ENCODE peak calls at places on chromosomes 4 and X, in ten cellular contexts. I is thyroid gland, W is HFFc6, T is hepatocyte, H is tibial artery, U is lung, V is upper lobe of left lung, M is omental fat pad, F is adrenal gland, J is AG04450. R is an unnamed sample.

GRCh38 chr4:61984260-61984909 is 784.3 kb downstream of the ADGRL3 start:
- DNase-seq in I (no peak), W (no peak), T (no peak), H (no peak), U (no peak), V (no peak), M (no peak), F (no peak), J (no peak), R (no peak)

GRCh38 chr4:77151246-77151645 is 5.8 kb upstream of the CCNG2 start:
- DNase-seq in I (no peak), W (peak; percentile 18), T (no peak), H (no peak), U (no peak), V (no peak), M (no peak), F (no peak), J (no peak), R (no peak)

GRCh38 chrX:49037883-49038475 is 5.2 kb downstream of the TFE3 start:
- DNase-seq in I (no peak), W (peak; percentile 69), T (no peak), H (no peak), U (no peak), V (peak; percentile 50), M (no peak), F (no peak), J (peak; percentile 16), R (no peak)

GRCh38 chr4:107379054-107379869 is 340.8 kb downstream of the PAPSS1 start:
- DNase-seq in I (no peak), W (peak; percentile 54), T (peak; percentile 19), H (no peak), U (no peak), V (no peak), M (no peak), F (no peak), J (no peak), R (no peak)

GRCh38 chr4:158871050-158871724 is 102.4 kb downstream of the FNIP2 start:
- DNase-seq in I (no peak), W (no peak), T (no peak), H (no peak), U (no peak), V (no peak), M (no peak), F (no peak), J (no peak), R (no peak)

GRCh38 chrX:103531002-103531401 is 11.7 kb upstream of the RAB40A start:
- DNase-seq in I (no peak), W (peak; percentile 83), T (no peak), H (no peak), U (no peak), V (no peak), M (no peak), F (no peak), J (peak; percentile 44), R (no peak)

GRCh38 chr4:184165291-184165690 is 52.4 kb downstream of the ENPP6 start:
- DNase-seq in I (no peak), W (peak; percentile 32), T (peak; percentile 47), H (no peak), U (no peak), V (no peak), M (no peak), F (no peak), J (no peak), R (no peak)

GRCh38 chrX:9942086-9942485 is 25.1 kb upstream of the CLDN34 start:
- DNase-seq in I (no peak), W (no peak), T (no peak), H (no peak), U (no peak), V (no peak), M (no peak), F (no peak), J (no peak), R (no peak)

GRCh38 chr4:109026588-109026987 is 263.7 kb upstream of the ETNPPL start:
- DNase-seq in I (no peak), W (no peak), T (no peak), H (no peak), U (no peak), V (no peak), M (no peak), F (no peak), J (peak; percentile 10), R (no peak)

DNA sequence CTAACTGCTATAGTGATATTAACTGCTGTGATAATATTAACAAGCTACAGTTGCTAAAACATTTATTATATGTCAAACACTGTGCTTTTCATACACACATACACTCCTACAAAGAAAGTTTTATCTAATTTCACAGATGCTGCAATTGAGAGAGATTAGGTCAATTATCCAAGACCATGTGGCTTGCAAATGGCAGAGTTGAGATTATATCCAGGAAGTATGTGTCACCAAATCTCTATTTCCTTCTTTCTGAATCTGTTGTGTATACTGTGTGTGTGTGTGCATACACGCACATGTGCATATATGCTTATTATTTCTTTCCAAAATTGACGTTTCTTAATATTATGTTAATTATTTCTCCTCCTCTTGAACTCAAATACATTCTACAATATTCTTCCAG is 775.9 kb upstream of the FTHL17 start:
- DNase-seq in I (no peak), W (no peak), T (no peak), H (no peak), U (no peak), V (no peak), M (no peak), F (no peak), J (no peak), R (no peak)
- TF ChIP-seq CTCF in I (no peak), W (no peak), T (no peak), H (no peak), U (no peak), V (no peak), M (no peak), F (no peak), J (no peak), R (no peak)

DNA sequence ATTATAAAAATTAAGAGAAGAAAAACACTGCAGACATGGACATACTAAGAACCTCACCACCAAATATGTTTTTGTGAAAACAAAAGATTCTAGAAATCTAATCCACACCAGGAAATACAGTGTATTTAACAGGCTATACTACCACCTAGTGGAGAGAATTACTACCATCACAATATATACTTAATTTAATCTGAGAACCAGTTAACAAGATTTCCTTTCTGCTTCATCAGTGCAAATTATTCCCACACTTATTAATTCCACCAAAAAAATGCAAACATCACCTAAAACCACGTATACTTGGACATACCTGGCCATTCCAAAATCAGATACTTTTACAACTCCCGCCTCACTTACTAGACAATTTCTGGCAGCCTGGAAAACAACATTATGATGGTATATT is 7.0 kb upstream of the TXK start:
- DNase-seq in I (no peak), W (peak; percentile 41), T (peak; percentile 56), H (no peak), U (no peak), V (no peak), M (no peak), F (no peak), J (peak; percentile 8), R (no peak)
- TF ChIP-seq CTCF in I (peak; percentile 54), W (peak; percentile 89), T (peak; percentile 76), H (peak; percentile 58), U (peak; percentile 38), V (peak; percentile 61), M (no peak), F (peak; percentile 55), J (peak; percentile 58), R (peak; percentile 84)

GRCh38 chr4:130306566-130306965 is 1210.6 kb downstream of the C4orf33 start:
- DNase-seq in I (no peak), W (no peak), T (no peak), H (no peak), U (no peak), V (no peak), M (no peak), F (no peak), J (no peak), R (no peak)
- TF ChIP-seq CTCF in I (no peak), W (no peak), T (peak; percentile 3), H (no peak), U (no peak), V (no peak), M (no peak), F (no peak), J (no peak), R (no peak)

DNA sequence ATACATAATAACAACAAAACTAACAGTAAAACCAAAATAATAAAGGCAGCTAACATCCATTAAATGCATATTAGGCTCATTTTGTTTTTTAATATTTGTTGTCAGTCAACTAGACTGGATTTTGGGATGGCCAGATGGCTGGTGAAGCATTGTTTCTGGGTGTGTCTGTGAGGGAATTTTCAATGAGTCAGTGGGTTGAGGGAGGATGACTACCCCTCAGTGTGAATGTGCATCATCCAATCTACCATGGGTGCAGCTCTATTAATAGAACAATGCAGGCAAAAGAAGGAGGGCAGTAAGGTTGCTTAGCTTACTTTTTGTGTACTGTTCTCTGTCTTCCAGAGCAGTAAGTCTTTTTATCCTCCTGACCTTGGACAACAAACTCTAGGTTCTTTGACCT is 484.2 kb upstream of the HS3ST1 start:
- DNase-seq in I (no peak), W (no peak), T (no peak), H (no peak), U (no peak), V (no peak), M (no peak), F (no peak), J (no peak), R (no peak)
- TF ChIP-seq CTCF in I (no peak), W (no peak), T (no peak), H (no peak), U (no peak), V (no peak), M (no peak), F (no peak), J (no peak), R (no peak)